ENCODE peak calls at places on chromosome 16, in four cellular contexts. M is tibial nerve, K is cardiac fibroblast, J is A549. C is an unnamed sample.

GRCh38 chr16:25108054-25108453 is 3.5 kb upstream of the LCMT1 start:
- DNase-seq in M (no peak), K (no peak), J (peak; percentile 52), C (no peak)

GRCh38 chr16:47037396-47037745 is 63.9 kb upstream of the DNAJA2 start:
- DNase-seq in J (peak; percentile 32), M (no peak), K (peak; percentile 11), C (no peak)

GRCh38 chr16:88798073-88798472 is 5.5 kb upstream of the CDT1 start:
- DNase-seq in K (no peak), M (no peak), J (no peak), C (no peak)

GRCh38 chr16:28531777-28532744 is 6.7 kb downstream of the NUPR1 start:
- DNase-seq in M (peak; percentile 87), K (peak; percentile 61), J (peak; percentile 66), C (no peak)

GRCh38 chr16:927406-927805 is 43.4 kb downstream of the LMF1 start:
- DNase-seq in M (no peak), J (no peak), K (no peak), C (no peak)

GRCh38 chr16:17475104-17475503 is 4.3 kb upstream of the XYLT1 start:
- DNase-seq in J (no peak), M (no peak), K (no peak), C (no peak)

GRCh38 chr16:14301150-14302030 is 230.3 kb downstream of the MRTFB start:
- DNase-seq in M (peak; percentile 29), J (peak; percentile 79), K (no peak), C (no peak)

GRCh38 chr16:88482630-88483391 is 29.7 kb downstream of the ZFPM1 start:
- DNase-seq in K (no peak), J (no peak), M (no peak), C (no peak)

GRCh38 chr16:25390761-25391160 is 133.1 kb upstream of the ZKSCAN2 start:
- DNase-seq in J (no peak), M (no peak), K (no peak), C (no peak)

GRCh38 chr16:19330801-19331484 is 45.4 kb downstream of the CLEC19A start:
- DNase-seq in K (no peak), J (peak; percentile 67), M (no peak), C (no peak)

GRCh38 chr16:69111216-69111615 is 5.8 kb downstream of the HAS3 start:
- DNase-seq in M (no peak), J (no peak), K (no peak), C (no peak)

GRCh38 chr16:18803569-18804462 is 2.5 kb upstream of the ARL6IP1 start:
- DNase-seq in J (no peak), K (peak; percentile 65), M (no peak), C (no peak)

GRCh38 chr16:8194795-8195194 is 395.5 kb downstream of the TMEM114 start:
- DNase-seq in K (no peak), M (no peak), J (peak; percentile 13), C (peak; percentile 20)

GRCh38 chr16:27181020-27181419 is 22.3 kb upstream of the KDM8 start:
- DNase-seq in J (no peak), K (no peak), M (no peak), C (no peak)

GRCh38 chr16:3791701-3792100 is 74.4 kb upstream of the TRAP1 start:
- DNase-seq in M (no peak), J (no peak), K (no peak), C (no peak)

GRCh38 chr16:3789375-3790067 is 72.2 kb upstream of the TRAP1 start:
- DNase-seq in M (no peak), K (no peak), J (no peak), C (no peak)

GRCh38 chr16:3792472-3793012 is 75.2 kb upstream of the TRAP1 start:
- DNase-seq in M (no peak), J (no peak), K (no peak), C (no peak)

GRCh38 chr16:3797473-3797872 is 80.1 kb upstream of the TRAP1 start:
- DNase-seq in K (no peak), M (no peak), J (no peak), C (no peak)

GRCh38 chr16:3793161-3793576 is 75.8 kb upstream of the TRAP1 start:
- DNase-seq in J (peak; percentile 11), M (peak; percentile 31), K (peak; percentile 50), C (no peak)
- TF ChIP-seq CTCF in J (no peak), M (peak; percentile 23), K (no peak), C (no peak)

GRCh38 chr16:63652091-63652490 is 1469.8 kb downstream of the CDH11 start:
- DNase-seq in M (no peak), J (no peak), K (no peak), C (no peak)

GRCh38 chr16:63650550-63650949 is 1471.3 kb downstream of the CDH11 start:
- DNase-seq in J (no peak), K (no peak), M (no peak), C (no peak)

DNA sequence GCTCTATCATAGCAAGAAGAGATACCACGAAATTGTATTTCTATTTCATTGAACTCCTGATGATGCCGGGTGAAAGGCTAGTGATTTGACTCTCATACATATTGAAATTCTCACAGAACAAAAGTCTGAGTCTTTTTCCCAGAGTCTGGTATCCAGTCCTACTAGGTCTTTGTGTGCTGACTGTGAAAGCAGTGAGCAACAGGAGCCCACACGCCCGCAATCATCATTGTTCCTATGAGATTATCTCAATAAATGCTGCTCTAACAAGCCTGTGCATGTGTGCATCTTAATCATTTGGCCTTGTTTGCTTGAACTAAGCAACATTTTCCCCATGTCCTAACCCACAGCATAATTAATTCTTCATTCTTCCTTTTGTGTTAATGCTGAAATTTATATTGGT is 1466.0 kb downstream of the CDH11 start:
- DNase-seq in M (no peak), J (no peak), K (no peak), C (no peak)
- TF ChIP-seq CTCF in M (no peak), J (no peak), K (no peak), C (no peak)

DNA sequence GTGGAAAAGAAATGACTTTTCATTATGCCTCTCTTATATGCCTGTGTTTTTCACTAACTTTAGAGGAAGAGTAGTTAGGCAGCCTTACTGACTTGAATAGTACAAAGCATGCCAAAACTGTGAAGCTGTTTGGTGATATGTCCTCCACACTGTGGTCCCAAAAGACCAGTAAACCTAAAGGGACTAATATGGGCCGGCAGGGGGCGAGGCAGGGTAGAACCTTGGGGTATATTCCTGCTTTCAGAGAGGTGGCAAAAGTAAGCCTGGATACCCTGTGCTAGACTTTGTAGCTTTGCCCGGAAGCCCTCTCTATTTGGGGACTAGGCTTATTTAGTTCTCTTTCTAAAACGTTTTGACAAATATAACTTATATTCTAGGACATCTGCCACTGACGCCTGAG is 36.5 kb upstream of the VWA3A start:
- DNase-seq in K (no peak), J (no peak), M (no peak), C (no peak)
- TF ChIP-seq CTCF in K (no peak), J (no peak), M (no peak), C (peak; percentile 33)

GRCh38 chr16:2467301-2468141 is 3.6 kb upstream of the NTN3 start:
- DNase-seq in K (peak; percentile 76), J (peak; percentile 60), M (peak; percentile 66), C (peak; percentile 72)
- TF ChIP-seq CTCF in K (no peak), J (no peak), M (peak; percentile 24), C (no peak)

GRCh38 chr16:86044241-86044671 is 145.3 kb downstream of the IRF8 start:
- DNase-seq in J (peak; percentile 57), M (no peak), K (peak; percentile 39), C (no peak)
- TF ChIP-seq CTCF in J (peak; percentile 32), M (peak; percentile 18), K (peak; percentile 44), C (peak; percentile 40)

GRCh38 chr16:73873643-73874042 is 423.0 kb upstream of the PSMD7 start:
- DNase-seq in M (no peak), K (no peak), J (no peak), C (no peak)

GRCh38 chr16:73877148-73877547 is 419.5 kb upstream of the PSMD7 start:
- DNase-seq in K (no peak), M (no peak), J (no peak), C (no peak)

GRCh38 chr16:73872856-73873255 is 423.8 kb upstream of the PSMD7 start:
- DNase-seq in K (no peak), M (no peak), J (no peak), C (no peak)

GRCh38 chr16:73879621-73880020 is 417.0 kb upstream of the PSMD7 start:
- DNase-seq in J (no peak), K (no peak), M (no peak), C (no peak)

GRCh38 chr16:73878616-73879015 is 418.0 kb upstream of the PSMD7 start:
- DNase-seq in M (no peak), K (peak; percentile 84), J (peak; percentile 78), C (no peak)
- TF ChIP-seq CTCF in M (peak; percentile 35), K (peak; percentile 61), J (peak; percentile 72), C (peak; percentile 67)

DNA sequence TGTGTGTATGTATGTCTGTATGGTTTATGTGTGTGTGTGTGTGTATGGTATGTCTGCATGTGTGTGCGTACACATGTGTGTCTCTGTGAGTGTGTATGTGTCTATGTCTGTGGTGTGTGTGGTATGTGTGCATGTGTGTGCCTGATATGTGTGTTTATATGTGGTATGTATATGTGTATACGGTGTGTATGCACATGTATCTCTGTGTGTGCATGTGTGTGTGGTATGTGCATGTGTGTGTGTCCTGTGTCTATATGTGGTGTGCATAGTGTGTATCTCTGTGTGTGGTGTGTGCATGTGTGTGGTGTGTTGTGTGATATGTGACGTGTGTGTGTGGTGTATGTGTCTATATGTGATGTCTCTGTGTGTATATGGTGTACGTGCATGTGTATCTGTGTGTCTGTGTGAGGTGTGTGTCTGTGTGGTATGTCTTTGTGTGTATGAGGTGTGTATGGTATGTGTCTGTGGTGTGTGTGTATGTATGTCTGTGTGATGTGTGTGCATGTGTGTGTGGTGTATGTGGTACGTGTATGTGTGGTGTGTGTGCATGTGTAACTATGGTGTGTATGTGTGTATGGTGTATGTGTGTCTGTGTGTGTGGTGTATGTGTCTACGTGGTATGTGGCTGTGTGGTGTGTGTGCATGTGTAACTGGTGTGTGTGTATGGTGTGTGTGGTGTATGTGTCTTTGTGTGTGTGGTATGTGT is 164.3 kb upstream of the PLCG2 start:
- DNase-seq in K (no peak), M (no peak), J (no peak), C (no peak)
- TF ChIP-seq CTCF in K (no peak), M (no peak), J (no peak), C (no peak)

C was measured in D721Med.